ENCODE peak calls at places on chromosome 13, in seven cellular contexts. K is thoracic aorta; F is effector memory CD4-positive, alpha-beta T cell; E is H9; C is AG04450; Z is CD8-positive, alpha-beta memory T cell; U is upper lobe of right lung. L is an unnamed sample.

GRCh38 chr13:50928609-50929274 is 19.2 kb downstream of the RNASEH2B start:
- DNase-seq in K (no peak), F (no peak), E (no peak), C (no peak), Z (no peak), U (no peak), L (no peak)

GRCh38 chr13:23871616-23872220 is 17.5 kb downstream of the MIPEP start:
- DNase-seq in K (no peak), F (no peak), E (no peak), C (no peak), Z (peak; percentile 21), U (no peak), L (no peak)

GRCh38 chr13:106114981-106115554 is 420.4 kb downstream of the EFNB2 start:
- DNase-seq in K (no peak), F (no peak), E (no peak), C (peak; percentile 21), Z (no peak), U (no peak), L (no peak)

GRCh38 chr13:107450426-107450825 is 764.9 kb downstream of the LIG4 start:
- DNase-seq in K (no peak), F (no peak), E (no peak), C (no peak), Z (no peak), U (no peak), L (no peak)

GRCh38 chr13:100394005-100394695 is 194.4 kb downstream of the GGACT start:
- DNase-seq in K (no peak), F (no peak), E (no peak), C (peak; percentile 61), Z (no peak), U (no peak), L (no peak)

GRCh38 chr13:41231786-41232185 is 31.6 kb downstream of the MTRF1 start:
- DNase-seq in K (no peak), F (no peak), E (no peak), C (no peak), Z (no peak), U (peak; percentile 71), L (no peak)

GRCh38 chr13:23378009-23378632 is 55.4 kb downstream of the SACS start:
- DNase-seq in K (peak; percentile 66), F (no peak), E (no peak), C (peak; percentile 94), Z (peak; percentile 53), U (no peak), L (no peak)

GRCh38 chr13:42047561-42048322 is 706 bp upstream of the DGKH start:
- DNase-seq in K (no peak), F (no peak), E (peak; percentile 59), C (no peak), Z (peak; percentile 22), U (peak; percentile 76), L (no peak)

GRCh38 chr13:77832339-77833100 is 86.1 kb downstream of the EDNRB start:
- DNase-seq in K (no peak), F (no peak), E (no peak), C (no peak), Z (no peak), U (no peak), L (no peak)

GRCh38 chr13:75279834-75280369 is 202.1 kb downstream of the TBC1D4 start:
- DNase-seq in K (no peak), F (no peak), E (no peak), C (no peak), Z (no peak), U (no peak), L (no peak)

GRCh38 chr13:46852168-46852567 is 44.7 kb downstream of the HTR2A start:
- DNase-seq in K (no peak), F (no peak), E (no peak), C (no peak), Z (no peak), U (no peak), L (no peak)

GRCh38 chr13:31048521-31048920 is 113.2 kb downstream of the HSPH1 start:
- DNase-seq in K (no peak), F (no peak), E (no peak), C (no peak), Z (no peak), U (no peak), L (no peak)

DNA sequence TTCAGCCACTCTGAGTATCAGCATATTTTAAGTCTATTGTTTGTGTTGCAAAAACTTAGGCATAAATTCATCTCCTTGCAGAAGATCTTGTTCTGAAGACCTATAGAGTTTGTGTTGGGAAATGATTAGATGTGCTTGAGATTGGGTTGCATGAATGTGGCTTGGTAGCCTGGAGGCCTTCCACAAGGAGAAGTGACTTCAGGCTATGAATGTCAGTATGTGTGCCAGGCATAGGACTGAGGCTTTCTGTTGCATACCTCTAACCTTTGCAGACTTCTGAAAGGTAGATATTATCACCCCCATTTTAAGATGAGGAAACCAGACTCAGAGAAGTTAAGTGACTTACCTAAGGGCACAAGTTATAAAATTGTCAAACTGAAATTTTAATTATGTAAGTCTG is 188.6 kb downstream of the OLFM4 start:
- DNase-seq in K (no peak), F (no peak), E (no peak), C (no peak), Z (no peak), U (no peak), L (no peak)
- H3K27ac ChIP-seq in K (no peak overlapping the region), F (no peak overlapping the region), E (no peak overlapping the region), C (no peak overlapping the region), Z (no peak overlapping the region), U (no peak overlapping the region), L (no peak overlapping the region)

GRCh38 chr13:39036212-39036611 is 1.7 kb downstream of the PROSER1 start:
- DNase-seq in K (no peak), F (no peak), E (no peak), C (no peak), Z (peak; percentile 18), U (no peak), L (no peak)
- H3K27ac ChIP-seq in K (no peak overlapping the region), F (no peak overlapping the region), E (no peak overlapping the region), C (no peak overlapping the region), Z (peak overlapping the region; percentile 2), U (no peak overlapping the region), L (no peak overlapping the region)

DNA sequence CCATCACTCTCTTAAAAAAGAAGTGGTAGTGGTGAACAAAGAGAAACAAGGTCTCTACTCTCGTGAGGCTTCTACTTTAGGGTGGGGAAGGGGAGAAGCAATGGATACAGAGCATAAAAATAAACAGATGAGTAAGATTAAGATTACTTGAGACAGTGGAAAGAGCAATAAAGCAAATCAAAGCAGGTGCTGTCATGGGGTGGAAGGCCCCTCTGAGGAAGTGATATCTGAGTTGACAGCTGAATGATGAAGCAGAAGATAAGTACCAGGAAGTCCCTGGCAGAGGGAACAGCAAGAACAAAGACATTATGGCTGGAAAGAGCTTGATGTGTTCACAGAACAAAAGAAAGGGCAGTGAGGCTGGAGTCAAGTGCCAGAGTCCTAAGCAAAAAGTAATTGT is 221.8 kb downstream of the ENOX1 start:
- DNase-seq in K (no peak), F (no peak), E (no peak), C (no peak), Z (no peak), U (no peak), L (no peak)
- H3K27ac ChIP-seq in K (no peak overlapping the region), F (no peak overlapping the region), E (no peak overlapping the region), C (no peak overlapping the region), Z (no peak overlapping the region), U (no peak overlapping the region), L (peak overlapping the region; percentile 71)

GRCh38 chr13:110331362-110331761 is 24.3 kb downstream of the COL4A2 start:
- DNase-seq in K (no peak), F (no peak), E (no peak), C (no peak), Z (no peak), U (peak; percentile 59), L (no peak)

GRCh38 chr13:110329258-110329657 is 22.2 kb downstream of the COL4A2 start:
- DNase-seq in K (no peak), F (no peak), E (no peak), C (no peak), Z (no peak), U (no peak), L (no peak)

GRCh38 chr13:110330491-110331001 is 23.5 kb downstream of the COL4A2 start:
- DNase-seq in K (no peak), F (no peak), E (no peak), C (no peak), Z (no peak), U (no peak), L (no peak)

GRCh38 chr13:110328509-110328908 is 21.4 kb downstream of the COL4A2 start:
- DNase-seq in K (no peak), F (no peak), E (no peak), C (no peak), Z (no peak), U (no peak), L (no peak)

DNA sequence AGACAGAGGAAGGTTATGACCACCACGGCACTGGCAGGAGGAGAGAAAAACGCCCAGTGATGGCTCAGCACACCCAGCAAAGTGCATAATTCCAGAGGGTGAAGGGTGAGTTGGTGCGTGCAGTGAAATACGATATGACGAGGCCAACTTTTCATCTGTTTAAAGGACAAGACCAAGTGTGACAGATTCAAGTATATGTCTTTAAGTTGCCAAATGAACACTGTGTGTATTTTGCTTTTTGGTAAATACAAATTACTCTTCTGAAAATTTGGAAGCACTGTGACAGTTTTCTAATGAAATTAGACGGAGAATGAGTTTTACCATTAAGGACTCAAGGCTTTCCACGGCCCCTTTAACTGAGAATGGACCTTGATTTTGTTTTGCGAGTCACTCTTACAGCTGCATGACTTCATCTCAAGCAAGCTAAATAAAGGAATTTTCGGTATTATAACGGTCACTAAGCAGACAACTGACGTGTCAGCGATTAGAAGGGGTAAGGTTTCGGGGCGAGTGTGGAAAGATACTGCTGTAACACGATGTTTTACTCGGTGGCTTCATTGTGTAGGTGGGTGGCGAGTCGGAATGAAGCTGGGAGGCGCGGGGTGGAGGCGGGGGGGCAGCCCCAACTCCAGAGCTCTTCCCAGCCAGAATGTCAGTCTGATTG is 22.8 kb downstream of the COL4A2 start:
- DNase-seq in K (no peak), F (no peak), E (no peak), C (no peak), Z (no peak), U (no peak), L (no peak)
- H3K27ac ChIP-seq in K (peak overlapping the region; percentile 96), F (no peak overlapping the region), E (no peak overlapping the region), C (peak overlapping the region; percentile 90), Z (no peak overlapping the region), U (peak overlapping the region; percentile 7), L (no peak overlapping the region)

L was measured in substantia nigra.